ENCODE peak calls at places on chromosomes 3 and 15, in seven cellular contexts. M is HepG2, S is H1, L is K562, E is HCT116, Y is SK-N-SH, J is GM12878. Z is an unnamed sample.

GRCh38 chr3:123661973-123662372 is 77.1 kb upstream of the HACD2 start:
- DNase-seq in M (no peak), S (no peak), L (no peak), E (no peak), Y (no peak), J (no peak), Z (no peak)

GRCh38 chr15:89442671-89443307 is 53.6 kb downstream of the RHCG start:
- DNase-seq in M (peak), S (peak), L (peak), E (peak), Y (peak), J (no peak), Z (peak)

GRCh38 chr3:133440652-133441051 is 40.8 kb downstream of the BFSP2 start:
- DNase-seq in M (no peak), S (no peak), L (no peak), E (no peak), Y (no peak), J (no peak), Z (no peak)

GRCh38 chr3:36696799-36697198 is 67.6 kb downstream of the DCLK3 start:
- DNase-seq in M (no peak), S (no peak), L (no peak), E (no peak), Y (peak), J (no peak), Z (no peak)

GRCh38 chr3:123225557-123225956 is 23.8 kb downstream of the SEC22A start:
- DNase-seq in M (no peak), S (no peak), L (no peak), E (no peak), Y (no peak), J (no peak), Z (no peak)

GRCh38 chr3:153290278-153291015 is 128.4 kb downstream of the RAP2B start:
- DNase-seq in M (no peak), S (no peak), L (peak), E (no peak), Y (no peak), J (no peak), Z (no peak)

GRCh38 chr15:80106051-80106450 is 46.6 kb downstream of the ZFAND6 start:
- DNase-seq in M (no peak), S (no peak), L (no peak), E (no peak), Y (no peak), J (no peak), Z (no peak)

GRCh38 chr3:93843981-93844380 is 129.7 kb downstream of the PROS1 start:
- DNase-seq in M (no peak), S (no peak), L (no peak), E (peak), Y (no peak), J (no peak), Z (peak)

GRCh38 chr15:75598361-75598760 is 19.2 kb upstream of the PTPN9 start:
- DNase-seq in M (no peak), S (no peak), L (no peak), E (no peak), Y (no peak), J (no peak), Z (no peak)

GRCh38 chr3:17894434-17895060 is 152.1 kb upstream of the TBC1D5 start:
- DNase-seq in M (peak), S (peak), L (no peak), E (peak), Y (no peak), J (no peak), Z (peak)

GRCh38 chr3:79341961-79342360 is 425.8 kb downstream of the ROBO1 start:
- DNase-seq in M (no peak), S (no peak), L (no peak), E (no peak), Y (no peak), J (no peak), Z (no peak)

GRCh38 chr15:57111002-57111401 is 192.6 kb downstream of the TCF12 start:
- DNase-seq in M (no peak), S (no peak), L (no peak), E (no peak), Y (no peak), J (no peak), Z (no peak)

GRCh38 chr3:62378329-62378789 is 5.0 kb upstream of the FEZF2 start:
- DNase-seq in M (no peak), S (no peak), L (no peak), E (no peak), Y (peak), J (no peak), Z (no peak)

DNA sequence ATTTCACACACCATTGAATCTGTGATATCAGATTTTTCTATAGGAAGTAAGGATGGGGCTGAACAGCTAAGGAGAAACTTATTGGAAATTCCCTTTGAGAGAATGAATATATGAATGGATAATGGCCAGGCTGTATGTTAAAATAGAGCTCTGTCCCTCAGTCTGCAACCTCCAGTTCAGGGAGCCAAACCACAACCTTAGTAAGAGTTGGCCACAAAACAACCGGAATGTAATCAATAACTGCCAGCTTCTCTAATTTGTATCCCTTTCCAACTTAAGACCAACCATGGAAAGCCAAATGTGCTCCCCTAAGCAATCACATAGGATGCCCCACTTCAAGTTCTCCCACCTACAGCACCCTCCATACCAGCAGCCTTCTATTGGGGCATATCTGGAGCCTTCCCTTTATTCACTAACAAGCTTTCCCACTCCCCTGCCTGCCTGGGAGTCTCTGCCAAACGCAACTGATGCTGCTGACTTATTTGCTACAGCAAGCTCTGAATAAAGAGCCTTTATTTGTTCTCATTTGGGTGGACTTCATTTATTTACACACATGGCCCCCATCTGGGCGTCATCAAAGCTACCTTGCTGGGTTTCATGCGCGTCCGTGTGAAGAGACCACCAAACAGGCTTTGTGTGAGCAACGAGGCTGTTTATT is 75.4 kb upstream of the LARS2 start:
- DNase-seq in M (no peak), S (no peak), L (no peak), E (no peak), Y (no peak), J (no peak), Z (no peak)
- TF ChIP-seq SIN3A in M (no peak), S (no peak), L (no peak), E (no peak), Y (no peak), J (no peak), Z (no peak)

DNA sequence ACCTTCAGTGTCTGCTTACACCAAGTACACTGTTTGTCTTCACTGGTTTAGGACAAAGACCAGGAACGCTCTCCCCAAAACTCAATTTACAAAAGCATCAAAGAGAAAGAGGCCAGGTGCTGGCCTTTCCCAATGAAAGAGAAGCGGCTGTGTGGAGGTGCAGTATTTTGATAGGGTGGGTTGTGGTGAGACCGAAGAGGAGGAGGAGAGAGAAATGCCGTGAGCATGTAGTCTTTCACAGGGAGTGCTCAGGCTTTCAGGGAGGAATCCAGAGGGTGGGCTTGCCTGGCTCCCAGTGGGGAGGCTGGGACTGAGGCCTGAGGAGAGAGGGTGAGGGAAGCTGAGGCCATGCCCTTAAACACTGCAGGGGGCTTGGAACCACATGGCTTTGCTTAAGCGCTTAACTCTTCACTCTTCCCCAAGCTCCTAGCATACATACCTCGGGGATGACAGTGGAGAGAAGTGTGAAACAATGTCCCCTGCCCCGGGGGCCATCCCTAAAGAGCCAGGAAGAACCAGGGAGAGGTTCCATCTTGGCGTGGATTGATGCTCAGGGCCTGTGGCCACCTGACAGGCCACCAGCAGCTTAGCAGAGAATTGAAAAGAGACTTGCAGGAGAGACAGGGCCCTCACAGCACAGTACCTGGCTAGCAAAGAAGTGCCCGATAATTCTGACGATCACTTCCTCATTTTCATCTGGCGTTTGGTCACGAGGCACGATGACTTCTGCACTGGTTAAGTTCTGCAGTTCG is 60.5 kb downstream of the SENP2 start:
- DNase-seq in M (no peak), S (no peak), L (no peak), E (no peak), Y (no peak), J (no peak), Z (no peak)
- H3K27ac ChIP-seq in M (no peak), S (no peak), L (no peak), E (no peak), Y (no peak), J (no peak), Z (no peak)

GRCh38 chr3:161042023-161042501 is 63.1 kb downstream of the B3GALNT1 start:
- DNase-seq in M (peak), S (no peak), L (no peak), E (no peak), Y (no peak), J (no peak), Z (no peak)
- TF ChIP-seq POLR2AphosphoS5 in M (no peak), S (no peak), L (no peak), E (no peak), Y (no peak), J (no peak), Z (no peak)

DNA sequence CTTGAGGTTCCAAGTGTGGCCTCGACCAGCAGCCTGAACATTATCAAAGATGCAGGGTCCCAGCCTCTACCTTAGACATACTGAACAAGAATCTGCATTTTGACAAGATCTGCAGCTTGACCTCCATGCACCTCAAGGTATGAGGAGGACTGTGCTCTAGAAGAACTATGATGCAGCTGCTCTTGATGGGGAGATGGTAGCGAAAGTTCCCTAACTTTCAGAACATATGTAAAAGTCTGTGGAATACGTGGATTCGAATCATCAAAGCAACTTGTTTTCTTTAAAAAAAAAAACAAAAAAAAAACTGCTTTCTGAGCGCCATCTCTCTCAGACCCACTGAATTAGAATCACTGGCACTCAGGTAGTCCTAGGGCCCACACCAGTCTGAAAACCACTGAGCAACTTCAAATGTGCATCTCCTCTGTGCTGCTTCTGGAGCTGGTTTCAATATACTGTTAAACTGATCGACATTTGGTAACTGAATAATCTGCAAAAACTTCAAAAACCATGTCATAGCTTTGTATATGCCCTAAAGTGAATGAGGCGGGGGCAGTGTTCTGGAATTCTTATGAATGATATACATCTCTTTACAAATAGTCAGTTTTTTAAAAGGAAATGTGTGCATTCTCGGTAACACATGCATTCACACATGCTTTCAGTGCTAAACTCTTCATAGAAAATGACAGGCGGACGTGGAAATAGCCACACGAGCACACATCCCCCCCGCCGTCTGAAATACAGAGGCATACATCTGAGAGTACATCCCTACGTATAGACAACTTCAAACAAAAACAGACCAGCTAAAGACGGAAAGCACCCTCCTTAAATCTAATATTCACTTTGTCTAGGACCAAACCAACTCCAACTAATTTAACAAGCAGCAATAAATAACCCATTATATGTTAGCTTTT is 128.8 kb downstream of the FOXP1 start:
- DNase-seq in M (no peak), S (no peak), L (no peak), E (no peak), Y (no peak), J (no peak), Z (no peak)
- TF ChIP-seq SIN3A in M (no peak), S (no peak), L (no peak), E (no peak), Y (no peak), J (no peak), Z (no peak)

DNA sequence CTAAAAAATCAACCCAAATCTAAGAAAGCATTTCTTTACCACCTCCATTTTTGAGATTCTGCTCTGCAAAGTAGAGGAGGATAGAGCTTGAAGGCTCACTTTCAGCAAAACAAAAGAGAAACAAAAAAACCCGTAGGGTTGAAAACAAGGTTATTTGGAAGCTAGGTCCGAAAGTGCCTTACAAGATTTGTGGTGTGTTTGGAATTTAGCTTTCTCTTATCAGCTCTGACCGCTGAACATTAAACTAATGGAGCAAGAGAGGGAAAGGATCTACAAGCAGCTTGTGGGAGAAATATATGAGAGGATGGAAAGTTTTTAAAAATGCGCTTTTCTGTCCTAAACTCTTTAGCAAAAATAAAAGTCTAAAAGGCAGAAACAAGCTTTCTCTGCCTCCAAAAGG is 545.5 kb downstream of the NTRK3 start:
- DNase-seq in M (no peak), S (no peak), L (no peak), E (no peak), Y (no peak), J (no peak), Z (no peak)
- H3K27ac ChIP-seq in M (no peak), S (no peak), L (no peak), E (no peak), Y (no peak), J (no peak), Z (no peak)

DNA sequence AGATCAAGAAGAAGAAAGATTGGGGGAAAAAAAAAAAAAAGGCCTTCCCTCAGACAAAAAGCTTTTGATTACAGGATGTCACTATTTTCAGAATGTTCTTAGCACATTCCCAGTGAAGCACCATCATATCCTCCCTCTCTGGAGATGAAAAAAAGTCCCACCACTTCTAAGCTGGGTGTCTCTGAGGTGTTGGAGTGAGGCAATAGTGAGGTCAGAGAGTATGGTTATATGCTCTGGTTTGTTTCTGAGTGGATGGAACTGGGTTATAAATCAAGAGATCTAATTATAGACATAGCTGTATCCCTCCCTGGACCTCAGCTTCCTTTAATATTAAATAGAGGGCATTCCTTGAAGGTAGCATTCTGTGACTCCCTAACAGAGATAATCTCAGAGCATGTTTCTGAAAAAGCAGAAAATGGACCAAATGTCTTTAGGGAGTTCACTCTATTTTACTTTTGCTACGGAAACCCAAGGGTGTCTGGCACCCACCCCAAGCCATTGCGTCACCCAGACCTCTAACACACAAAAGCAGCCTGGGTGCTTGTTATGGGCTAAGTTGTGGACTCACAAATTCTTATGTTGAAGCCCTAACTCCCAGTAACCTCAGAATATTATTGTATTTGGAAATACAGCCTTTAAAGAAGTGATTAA is 81.7 kb downstream of the MB21D2 start:
- DNase-seq in M (no peak), S (no peak), L (no peak), E (no peak), Y (no peak), J (no peak), Z (no peak)
- TF ChIP-seq POLR2AphosphoS5 in M (no peak), S (no peak), L (no peak), E (no peak), Y (no peak), J (no peak), Z (no peak)

GRCh38 chr3:46736006-46736872 is 18.6 kb upstream of the PRSS50 start:
- DNase-seq in M (no peak), S (no peak), L (no peak), E (no peak), Y (no peak), J (no peak), Z (no peak)

GRCh38 chr3:46731795-46732194 is 14.1 kb upstream of the PRSS50 start:
- DNase-seq in M (no peak), S (no peak), L (no peak), E (no peak), Y (no peak), J (peak), Z (no peak)

GRCh38 chr3:46734773-46735172 is 17.1 kb upstream of the PRSS50 start:
- DNase-seq in M (no peak), S (no peak), L (no peak), E (no peak), Y (no peak), J (no peak), Z (no peak)

GRCh38 chr3:46730819-46731218 is 13.2 kb upstream of the PRSS50 start:
- DNase-seq in M (no peak), S (no peak), L (no peak), E (no peak), Y (no peak), J (no peak), Z (no peak)

DNA sequence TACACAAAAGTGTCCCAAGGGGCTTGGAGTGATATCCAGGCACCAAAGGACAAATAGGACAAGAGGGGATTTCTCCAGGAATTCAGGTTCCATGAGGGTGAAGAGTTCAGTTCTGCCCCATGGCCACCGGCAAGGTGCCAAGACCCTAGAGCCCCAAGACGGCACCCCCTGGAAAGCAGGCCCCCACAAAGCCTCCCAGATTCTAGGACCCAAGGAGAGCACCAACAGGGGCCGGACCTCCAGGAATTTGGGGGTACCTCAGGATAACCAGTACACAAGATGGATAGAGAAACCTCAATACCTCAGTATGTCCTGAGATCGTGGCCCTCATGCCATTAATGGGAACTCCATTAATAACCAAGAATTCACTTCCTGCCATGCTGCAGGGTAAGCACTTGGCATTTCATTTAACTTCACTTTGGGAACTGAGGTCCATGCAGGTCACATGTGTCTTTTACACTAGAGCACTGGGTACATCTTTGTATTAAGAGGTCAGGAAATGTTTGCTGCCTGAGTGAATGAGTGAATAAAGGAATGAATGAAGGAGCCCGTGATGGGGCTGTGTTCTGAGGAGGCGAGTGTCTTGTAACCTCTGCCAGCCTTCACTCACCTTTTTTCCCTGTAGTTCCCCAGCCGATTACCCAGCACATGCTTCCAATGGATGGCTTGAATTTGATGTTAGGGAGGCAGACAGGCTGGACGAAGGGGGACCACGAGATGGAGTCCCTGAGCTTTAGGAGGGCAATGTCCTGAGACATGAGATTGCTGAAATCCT is 15.5 kb upstream of the PRSS50 start:
- DNase-seq in M (no peak), S (no peak), L (no peak), E (no peak), Y (no peak), J (no peak), Z (no peak)
- TF ChIP-seq SIN3A in M (no peak), S (no peak), L (no peak), E (no peak), Y (no peak), J (no peak), Z (no peak)

GRCh38 chr15:101070024-101070423 is 150.9 kb downstream of the LRRK1 start:
- DNase-seq in M (no peak), S (no peak), L (no peak), E (no peak), Y (no peak), J (no peak), Z (no peak)

GRCh38 chr15:101068961-101069734 is 150.0 kb downstream of the LRRK1 start:
- DNase-seq in M (peak), S (peak), L (no peak), E (no peak), Y (no peak), J (no peak), Z (no peak)

GRCh38 chr15:101066501-101067408 is 147.6 kb downstream of the LRRK1 start:
- DNase-seq in M (no peak), S (no peak), L (peak), E (no peak), Y (no peak), J (no peak), Z (no peak)

GRCh38 chr15:101067660-101068522 is 148.7 kb downstream of the LRRK1 start:
- DNase-seq in M (no peak), S (no peak), L (no peak), E (no peak), Y (no peak), J (no peak), Z (no peak)

DNA sequence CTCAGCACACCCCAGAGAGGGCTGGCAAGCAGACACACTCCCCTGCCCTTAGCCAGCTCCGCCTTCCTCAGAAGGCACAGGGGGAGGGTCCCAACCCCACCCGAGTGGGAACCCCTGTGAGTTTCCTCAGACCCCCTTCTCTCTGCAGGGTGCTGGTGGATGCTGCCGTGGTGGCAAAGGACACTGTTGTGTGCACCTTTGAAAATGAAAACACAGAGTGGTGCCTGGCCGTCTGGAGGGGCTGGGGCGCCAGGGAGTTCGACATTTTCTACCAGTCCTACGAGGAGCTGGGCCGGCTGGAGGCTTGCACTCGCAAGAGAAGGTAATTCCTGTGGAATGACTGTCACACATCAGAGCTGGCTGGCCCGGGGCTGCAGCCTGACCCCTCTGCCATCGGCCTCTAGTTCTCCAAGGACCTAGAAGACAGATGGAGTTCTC is 149.4 kb downstream of the LRRK1 start:
- DNase-seq in M (no peak), S (no peak), L (no peak), E (no peak), Y (no peak), J (no peak), Z (no peak)
- H3K27ac ChIP-seq in M (peak), S (peak), L (no peak), E (no peak), Y (no peak), J (no peak), Z (no peak)